ENCODE peak calls at places on chromosomes 12 and 14, in seven cellular contexts. A is BJ; O is activated CD4-positive, CD25-positive, alpha-beta regulatory T cell treated with anti-CD3 and anti-CD28 coated beads, Interleukin-2, amount 50 U/mL, for 72 hours; J is retinal pigment epithelial cell; E is H9; Y is SK-N-DZ; K is stimulated activated CD4-positive, alpha-beta T cell treated with anti-CD3 and anti-CD28 coated beads, Interleukin-2, amount 100 ng/mL, for 24 hours. W is an unnamed sample.

GRCh38 chr14:22650960-22651521 is 6.9 kb upstream of the OR6J1 start:
- DNase-seq in K (no peak), E (no peak), J (peak), A (no peak), Y (no peak), O (no peak), W (no peak)

GRCh38 chr12:87127272-87127671 is 871.1 kb upstream of the MGAT4C start:
- DNase-seq in J (no peak), K (no peak), Y (no peak), O (no peak), E (no peak), A (no peak), W (no peak)

GRCh38 chr14:90114554-90114953 is 52.8 kb downstream of the KCNK13 start:
- DNase-seq in A (no peak), Y (no peak), K (no peak), J (no peak), E (no peak), O (no peak), W (no peak)

GRCh38 chr12:57111046-57111698 is at the start of gene STAT6:
- DNase-seq in A (no peak), K (peak), Y (peak), J (no peak), E (peak), O (peak), W (peak)

GRCh38 chr12:53770281-53770680 is 18.5 kb upstream of the CISTR start:
- DNase-seq in O (no peak), K (no peak), A (peak), E (no peak), Y (no peak), J (no peak), W (no peak)

GRCh38 chr12:123050331-123050809 is 69.9 kb downstream of the ARL6IP4 start:
- DNase-seq in E (no peak), K (no peak), A (no peak), O (no peak), Y (no peak), J (peak), W (no peak)

GRCh38 chr12:96457191-96457930 is 32.0 kb upstream of the CFAP54 start:
- DNase-seq in J (no peak), O (no peak), K (no peak), Y (no peak), A (no peak), E (peak), W (no peak)

GRCh38 chr14:56243110-56243509 is 124.9 kb downstream of the PELI2 start:
- DNase-seq in K (no peak), J (no peak), Y (no peak), A (no peak), E (no peak), O (no peak), W (no peak)

W was measured in GM13977.